ENCODE peak calls at places on chromosomes 12 and 14, in four cellular contexts. T, M, O and R are unnamed samples.

GRCh38 chr14:83994020-83994419 is 1535.9 kb upstream of the FLRT2 start:
- DNase-seq in T (no peak), M (no peak), O (no peak), R (no peak)

GRCh38 chr12:12723681-12724420 is 6.7 kb downstream of the CDKN1B start:
- DNase-seq in M (no peak), O (no peak), T (peak), R (peak)

GRCh38 chr14:105161314-105161713 is 7.3 kb downstream of the JAG2 start:
- DNase-seq in T (no peak), O (no peak), M (no peak), R (no peak)

GRCh38 chr14:45972416-45972815 is 679.2 kb downstream of the RPL10L start:
- DNase-seq in T (no peak), M (no peak), O (no peak), R (no peak)

GRCh38 chr14:65371784-65372183 is 40.7 kb upstream of the FUT8 start:
- DNase-seq in T (no peak), O (no peak), M (no peak), R (no peak)

GRCh38 chr14:73461478-73462077 is 3.2 kb upstream of the NUMB start:
- DNase-seq in O (no peak), M (no peak), T (peak), R (no peak)

GRCh38 chr12:90979019-90979418 is 24.0 kb upstream of the CCER1 start:
- DNase-seq in M (no peak), T (no peak), O (no peak), R (no peak)

GRCh38 chr12:52119398-52120254 is 40.1 kb downstream of the SMIM41 start:
- DNase-seq in O (no peak), T (peak), M (peak), R (peak)

GRCh38 chr12:91852646-91853045 is 293.0 kb downstream of the BTG1 start:
- DNase-seq in M (no peak), T (no peak), O (no peak), R (no peak)

GRCh38 chr12:113912761-113913295 is 53.3 kb downstream of the RBM19 start:
- DNase-seq in M (peak), T (peak), O (no peak), R (peak)

GRCh38 chr12:124764870-124765570 is 98.6 kb downstream of the SCARB1 start:
- DNase-seq in O (no peak), T (no peak), M (no peak), R (no peak)

GRCh38 chr12:53299101-53299453 is 418 bp upstream of the MYG1 start:
- DNase-seq in M (peak), O (no peak), T (peak), R (no peak)

GRCh38 chr14:89447182-89447970 is 30.3 kb upstream of the FOXN3 start:
- DNase-seq in T (no peak), O (no peak), M (no peak), R (no peak)

GRCh38 chr14:103330536-103330935 is 3.5 kb upstream of the EIF5 start:
- DNase-seq in M (no peak), T (no peak), O (no peak), R (no peak)

GRCh38 chr14:77100961-77101360 is 2.9 kb downstream of the CIPC start:
- DNase-seq in T (no peak), O (no peak), M (no peak), R (no peak)

GRCh38 chr12:44031472-44032185 is 195.7 kb downstream of the TMEM117 start:
- DNase-seq in M (no peak), O (no peak), T (no peak), R (no peak)

GRCh38 chr12:122527478-122527944 is 462 bp downstream of the KNTC1 start:
- DNase-seq in M (no peak), T (peak), O (no peak), R (peak)

GRCh38 chr12:108691995-108692808 is 39.1 kb downstream of the CORO1C start:
- DNase-seq in M (no peak), T (peak), O (no peak), R (no peak)

GRCh38 chr14:51638071-51638944 is 13.4 kb upstream of the FRMD6 start:
- DNase-seq in T (no peak), M (peak), O (no peak), R (no peak)

GRCh38 chr12:21526053-21526452 is at the start of gene SPX:
- DNase-seq in O (no peak), T (no peak), M (peak), R (no peak)

GRCh38 chr14:52370406-52370911 is 56.3 kb downstream of the PTGER2 start:
- DNase-seq in M (no peak), O (no peak), T (no peak), R (no peak)

GRCh38 chr12:32846053-32846452 is 50.5 kb downstream of the PKP2 start:
- DNase-seq in M (no peak), O (no peak), T (no peak), R (no peak)

GRCh38 chr12:24066865-24067264 is 117.4 kb upstream of the SOX5 start:
- DNase-seq in O (no peak), M (no peak), T (no peak), R (no peak)

GRCh38 chr12:122903704-122904034 is 7.7 kb upstream of the VPS37B start:
- DNase-seq in T (no peak), O (no peak), M (no peak), R (no peak)

GRCh38 chr12:95195122-95195521 is 22.1 kb downstream of the FGD6 start:
- DNase-seq in T (no peak), M (no peak), O (no peak), R (no peak)

GRCh38 chr14:63438065-63438757 is 105.0 kb downstream of the PPP2R5E start:
- DNase-seq in T (peak), M (peak), O (no peak), R (peak)

GRCh38 chr14:94499673-94500072 is 9.6 kb downstream of the SERPINA12 start:
- DNase-seq in M (no peak), O (no peak), T (no peak), R (no peak)

GRCh38 chr12:57142727-57143126 is 4.7 kb downstream of the LRP1-AS start:
- DNase-seq in M (no peak), O (no peak), T (no peak), R (no peak)

GRCh38 chr12:65217127-65217526 is 47.7 kb downstream of the LEMD3 start:
- DNase-seq in M (no peak), T (no peak), O (no peak), R (peak)

GRCh38 chr12:24890048-24890447 is 58.9 kb downstream of the BCAT1 start:
- DNase-seq in T (no peak), M (no peak), O (no peak), R (no peak)

GRCh38 chr12:46722737-46723136 is 103.1 kb downstream of the SLC38A4 start:
- DNase-seq in M (no peak), T (no peak), O (no peak), R (no peak)

GRCh38 chr14:74642011-74642410 is 30.0 kb upstream of the LTBP2 start:
- DNase-seq in O (no peak), M (no peak), T (no peak), R (no peak)
- TF ChIP-seq RAD21 in O (no peak), M (no peak), T (no peak), R (no peak)

DNA sequence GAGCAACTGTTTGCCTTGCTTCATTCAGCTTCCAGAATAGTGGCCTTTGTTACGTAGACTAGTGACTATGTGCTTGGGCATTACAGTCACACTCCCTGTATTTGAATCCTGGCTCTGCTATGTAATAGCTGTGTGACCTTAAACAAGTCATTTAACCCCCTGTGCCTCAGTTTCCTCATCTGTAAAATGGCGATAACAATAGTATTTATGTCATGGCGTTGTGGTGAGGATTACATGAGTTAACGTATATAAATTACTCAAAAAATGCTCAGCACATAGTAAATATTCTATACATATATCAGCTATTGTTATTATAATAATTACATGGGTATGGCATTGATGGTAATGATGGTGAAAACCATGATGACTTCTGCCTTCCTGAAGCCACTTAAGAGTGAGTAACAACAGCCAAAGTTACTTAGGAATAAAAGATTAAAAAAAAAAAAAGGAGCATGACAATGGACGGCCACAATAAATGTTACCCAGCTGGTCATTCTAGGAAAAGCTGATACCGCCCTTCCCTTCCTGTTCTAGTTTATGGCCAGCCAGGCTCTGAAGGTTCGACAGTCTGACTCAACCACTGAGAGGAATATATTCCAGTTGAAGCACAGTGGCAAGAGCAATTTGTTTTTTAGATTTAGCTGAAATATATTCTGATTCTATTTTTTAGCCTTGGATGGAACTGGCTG is 9.9 kb upstream of the ADIPOR2 start:
- DNase-seq in M (no peak), T (peak), O (no peak), R (no peak)
- TF ChIP-seq MXI1 in M (no peak), T (no peak), O (no peak), R (no peak)

DNA sequence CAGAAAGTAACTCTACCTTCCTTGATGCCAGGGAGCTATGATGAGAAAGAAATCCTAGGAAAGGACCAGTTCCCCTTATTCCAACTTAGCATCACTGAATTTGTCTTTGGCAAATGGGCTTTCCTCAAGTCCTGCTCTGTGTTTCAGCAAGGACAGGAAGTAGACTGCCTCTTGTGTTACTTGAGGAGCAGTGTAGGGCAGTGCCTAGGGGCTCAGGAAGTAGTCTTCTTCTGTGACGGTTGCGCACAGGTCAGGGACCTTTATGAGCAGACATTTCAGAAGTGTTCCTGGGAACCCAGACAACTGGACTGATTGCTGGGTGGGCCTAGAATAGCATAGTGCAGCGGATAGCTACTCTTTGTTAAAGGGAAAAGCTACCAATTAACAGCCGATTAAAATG is 2.7 kb downstream of the LGALS3 start:
- DNase-seq in M (no peak), O (no peak), T (no peak), R (no peak)
- TF ChIP-seq SIN3A in M (no peak), O (no peak), T (no peak), R (no peak)

GRCh38 chr12:66441905-66442559 is 139.7 kb downstream of the HELB start:
- DNase-seq in T (no peak), M (no peak), O (no peak), R (no peak)
- TF ChIP-seq RAD21 in T (no peak), M (no peak), O (no peak), R (no peak)